ENCODE peak calls at places on chromosomes 11 and 22, in five cellular contexts. One of them, this sample, is unnamed.
A peak's percentile ranks its signal among the peaks of the same experiment; 100 is the strongest.

GRCh38 chr11:28833670-28834069 is 725.5 kb downstream of the METTL15 start:
- DNase-seq in aorta: no peak
- DNase-seq in NCI-H187: no peak
- DNase-seq in left kidney: no peak
- DNase-seq in lung: no peak
- DNase-seq in this sample: no peak

GRCh38 chr11:13318498-13319295 is 41.1 kb downstream of the BMAL1 start:
- DNase-seq in left kidney: no peak
- DNase-seq in NCI-H187: no peak
- DNase-seq in lung: no peak
- DNase-seq in aorta: no peak
- DNase-seq in this sample: no peak

GRCh38 chr11:2792376-2793250 is 92.8 kb upstream of the KCNQ1OT1 start:
- DNase-seq in NCI-H187: no peak
- DNase-seq in left kidney: no peak
- DNase-seq in lung: no peak
- DNase-seq in aorta: peak; percentile 46
- DNase-seq in this sample: peak; percentile 74

GRCh38 chr22:36405671-36406070 is 17.9 kb upstream of the MYH9 start:
- DNase-seq in left kidney: peak; percentile 56
- DNase-seq in NCI-H187: no peak
- DNase-seq in aorta: peak; percentile 55
- DNase-seq in lung: peak; percentile 72
- DNase-seq in this sample: no peak

GRCh38 chr11:33272338-33273107 is 15.3 kb downstream of the HIPK3 start:
- DNase-seq in lung: no peak
- DNase-seq in aorta: no peak
- DNase-seq in NCI-H187: no peak
- DNase-seq in left kidney: no peak
- DNase-seq in this sample: no peak

GRCh38 chr11:17790453-17790852 is 55.9 kb downstream of the KCNC1 start:
- DNase-seq in lung: no peak
- DNase-seq in left kidney: no peak
- DNase-seq in NCI-H187: no peak
- DNase-seq in aorta: no peak
- DNase-seq in this sample: no peak

GRCh38 chr11:76164861-76165751 is 41.2 kb downstream of the WNT11 start:
- DNase-seq in aorta: no peak
- DNase-seq in lung: no peak
- DNase-seq in left kidney: no peak
- DNase-seq in NCI-H187: no peak
- DNase-seq in this sample: no peak

GRCh38 chr11:75745807-75746206 is 22.8 kb upstream of the DGAT2 start:
- DNase-seq in left kidney: no peak
- DNase-seq in NCI-H187: no peak
- DNase-seq in lung: no peak
- DNase-seq in aorta: no peak
- DNase-seq in this sample: no peak

GRCh38 chr11:45921561-45922424 is 663 bp upstream of the LARGE2 start:
- DNase-seq in left kidney: peak; percentile 93
- DNase-seq in aorta: peak; percentile 42
- DNase-seq in lung: peak; percentile 83
- DNase-seq in NCI-H187: peak; percentile 91
- DNase-seq in this sample: peak; percentile 90

GRCh38 chr22:32545801-32546200 is 71.2 kb downstream of the FBXO7 start:
- DNase-seq in NCI-H187: no peak
- DNase-seq in left kidney: no peak
- DNase-seq in aorta: no peak
- DNase-seq in lung: no peak
- DNase-seq in this sample: no peak

GRCh38 chr22:38148252-38148651 is 33.4 kb downstream of the PLA2G6 start:
- DNase-seq in lung: no peak
- DNase-seq in left kidney: no peak
- DNase-seq in NCI-H187: no peak
- DNase-seq in aorta: no peak
- DNase-seq in this sample: no peak

GRCh38 chr11:75031224-75031753 is 42.6 kb downstream of the NEU3 start:
- DNase-seq in lung: no peak
- DNase-seq in left kidney: peak; percentile 14
- DNase-seq in NCI-H187: no peak
- DNase-seq in aorta: peak; percentile 59
- DNase-seq in this sample: no peak

GRCh38 chr11:130523609-130524008 is 75.2 kb downstream of the ADAMTS15 start:
- DNase-seq in left kidney: no peak
- DNase-seq in lung: peak; percentile 25
- DNase-seq in NCI-H187: no peak
- DNase-seq in aorta: peak; percentile 62
- DNase-seq in this sample: no peak

GRCh38 chr11:28529046-28529445 is 420.9 kb downstream of the METTL15 start:
- DNase-seq in lung: no peak
- DNase-seq in left kidney: peak; percentile 35
- DNase-seq in aorta: no peak
- DNase-seq in NCI-H187: no peak
- DNase-seq in this sample: no peak

GRCh38 chr22:33620085-33620484 is 300.2 kb downstream of the LARGE1 start:
- DNase-seq in aorta: no peak
- DNase-seq in lung: no peak
- DNase-seq in NCI-H187: no peak
- DNase-seq in left kidney: no peak
- DNase-seq in this sample: no peak

GRCh38 chr22:40094449-40094848 is 83.3 kb upstream of the TNRC6B start:
- DNase-seq in NCI-H187: no peak
- DNase-seq in left kidney: no peak
- DNase-seq in aorta: no peak
- DNase-seq in lung: no peak
- DNase-seq in this sample: no peak

GRCh38 chr11:63609971-63610580 is 4.2 kb downstream of the PLAAT3 start:
- DNase-seq in aorta: no peak
- DNase-seq in lung: no peak
- DNase-seq in NCI-H187: no peak
- DNase-seq in left kidney: no peak
- DNase-seq in this sample: no peak

GRCh38 chr11:113238721-113239120 is 75.7 kb upstream of the TTC12 start:
- DNase-seq in left kidney: no peak
- DNase-seq in lung: no peak
- DNase-seq in aorta: no peak
- DNase-seq in NCI-H187: no peak
- DNase-seq in this sample: no peak

GRCh38 chr11:69953356-69953755 is 124.8 kb upstream of the ANO1 start:
- DNase-seq in NCI-H187: no peak
- DNase-seq in lung: no peak
- DNase-seq in aorta: peak; percentile 37
- DNase-seq in left kidney: no peak
- DNase-seq in this sample: peak; percentile 56

GRCh38 chr11:10875430-10876021 is 17.7 kb upstream of the ZBED5 start:
- DNase-seq in NCI-H187: no peak
- DNase-seq in lung: no peak
- DNase-seq in left kidney: no peak
- DNase-seq in aorta: no peak
- DNase-seq in this sample: no peak

GRCh38 chr11:130874955-130875531 is 41.2 kb downstream of the SNX19 start:
- DNase-seq in lung: no peak
- DNase-seq in NCI-H187: no peak
- DNase-seq in aorta: no peak
- DNase-seq in left kidney: no peak
- DNase-seq in this sample: no peak

GRCh38 chr22:34966980-34967379 is 99.0 kb upstream of the ISX start:
- DNase-seq in lung: no peak
- DNase-seq in left kidney: no peak
- DNase-seq in NCI-H187: no peak
- DNase-seq in aorta: no peak
- DNase-seq in this sample: no peak

GRCh38 chr22:27252282-27253049 is 549.1 kb downstream of the MN1 start:
- DNase-seq in aorta: no peak
- DNase-seq in left kidney: no peak
- DNase-seq in lung: no peak
- DNase-seq in NCI-H187: no peak
- DNase-seq in this sample: no peak

GRCh38 chr11:20117291-20117690 is 43.0 kb downstream of the DBX1 start:
- DNase-seq in NCI-H187: no peak
- DNase-seq in aorta: no peak
- DNase-seq in lung: no peak
- DNase-seq in left kidney: no peak
- DNase-seq in this sample: no peak

GRCh38 chr11:86034710-86035109 is 34.2 kb downstream of the PICALM start:
- DNase-seq in NCI-H187: no peak
- DNase-seq in left kidney: no peak
- DNase-seq in aorta: no peak
- DNase-seq in lung: no peak
- DNase-seq in this sample: no peak

GRCh38 chr11:69442807-69443137 is 38.7 kb upstream of the LINC01488 start:
- DNase-seq in left kidney: peak; percentile 76
- DNase-seq in lung: no peak
- DNase-seq in aorta: peak; percentile 55
- DNase-seq in NCI-H187: no peak
- DNase-seq in this sample: peak; percentile 74

GRCh38 chr22:38973289-38974169 is 8.6 kb upstream of the APOBEC3B start:
- DNase-seq in NCI-H187: no peak
- DNase-seq in lung: peak; percentile 43
- DNase-seq in left kidney: peak; percentile 63
- DNase-seq in aorta: no peak
- DNase-seq in this sample: peak; percentile 54

GRCh38 chr11:102794382-102794781 is 3.6 kb downstream of the MMP1 start:
- DNase-seq in lung: no peak
- DNase-seq in aorta: no peak
- DNase-seq in NCI-H187: no peak
- DNase-seq in left kidney: peak; percentile 13
- DNase-seq in this sample: no peak

GRCh38 chr11:128897841-128898240 is 6.7 kb downstream of the KCNJ5 start:
- DNase-seq in aorta: no peak
- DNase-seq in left kidney: no peak
- DNase-seq in NCI-H187: no peak
- DNase-seq in lung: no peak
- DNase-seq in this sample: no peak

This sample was measured in chondrocyte.